ENCODE peak calls at places on chromosomes 16 and 17, in seven cellular contexts. One of them, this sample, is unnamed.

GRCh38 chr16:55323637-55324490 is at the start of gene IRX6:
- DNase-seq in CD4-positive, alpha-beta T cell: no peak
- DNase-seq in omental fat pad: no peak
- DNase-seq in choroid plexus epithelial cell: no peak
- DNase-seq in mesothelial cell of epicardium: peak
- DNase-seq in WTC11: peak
- DNase-seq in mucosa of descending colon: no peak
- DNase-seq in this sample: no peak

GRCh38 chr17:74960739-74961342 is 11.7 kb downstream of the HID1 start:
- DNase-seq in mesothelial cell of epicardium: peak
- DNase-seq in CD4-positive, alpha-beta T cell: peak
- DNase-seq in choroid plexus epithelial cell: peak
- DNase-seq in omental fat pad: no peak
- DNase-seq in mucosa of descending colon: peak
- DNase-seq in WTC11: peak
- DNase-seq in this sample: no peak

GRCh38 chr16:17347624-17348023 is 123.1 kb downstream of the XYLT1 start:
- DNase-seq in omental fat pad: no peak
- DNase-seq in CD4-positive, alpha-beta T cell: no peak
- DNase-seq in mucosa of descending colon: peak
- DNase-seq in WTC11: no peak
- DNase-seq in choroid plexus epithelial cell: no peak
- DNase-seq in mesothelial cell of epicardium: no peak
- DNase-seq in this sample: no peak

GRCh38 chr16:85381738-85382592 is 231.2 kb upstream of the GSE1 start:
- DNase-seq in mucosa of descending colon: no peak
- DNase-seq in mesothelial cell of epicardium: no peak
- DNase-seq in WTC11: no peak
- DNase-seq in CD4-positive, alpha-beta T cell: no peak
- DNase-seq in choroid plexus epithelial cell: no peak
- DNase-seq in omental fat pad: no peak
- DNase-seq in this sample: no peak

GRCh38 chr17:57464191-57464864 is 208.0 kb downstream of the MSI2 start:
- DNase-seq in mucosa of descending colon: no peak
- DNase-seq in choroid plexus epithelial cell: no peak
- DNase-seq in mesothelial cell of epicardium: no peak
- DNase-seq in CD4-positive, alpha-beta T cell: no peak
- DNase-seq in omental fat pad: no peak
- DNase-seq in WTC11: no peak
- DNase-seq in this sample: no peak

GRCh38 chr16:68790130-68790761 is 53.1 kb upstream of the TANGO6 start:
- DNase-seq in mesothelial cell of epicardium: no peak
- DNase-seq in CD4-positive, alpha-beta T cell: no peak
- DNase-seq in omental fat pad: no peak
- DNase-seq in mucosa of descending colon: no peak
- DNase-seq in WTC11: peak
- DNase-seq in choroid plexus epithelial cell: peak
- DNase-seq in this sample: no peak

GRCh38 chr17:8585911-8586310 is 44.6 kb downstream of the MYH10 start:
- DNase-seq in mucosa of descending colon: no peak
- DNase-seq in choroid plexus epithelial cell: no peak
- DNase-seq in mesothelial cell of epicardium: no peak
- DNase-seq in WTC11: no peak
- DNase-seq in CD4-positive, alpha-beta T cell: no peak
- DNase-seq in omental fat pad: no peak
- DNase-seq in this sample: no peak

GRCh38 chr16:88315543-88316105 is 67.1 kb upstream of the ZNF469 start:
- DNase-seq in mucosa of descending colon: no peak
- DNase-seq in CD4-positive, alpha-beta T cell: no peak
- DNase-seq in omental fat pad: no peak
- DNase-seq in choroid plexus epithelial cell: peak
- DNase-seq in WTC11: no peak
- DNase-seq in mesothelial cell of epicardium: no peak
- DNase-seq in this sample: no peak

GRCh38 chr17:50767030-50767429 is 288 bp downstream of the ANKRD40CL start:
- DNase-seq in omental fat pad: no peak
- DNase-seq in CD4-positive, alpha-beta T cell: no peak
- DNase-seq in mesothelial cell of epicardium: no peak
- DNase-seq in mucosa of descending colon: peak
- DNase-seq in WTC11: no peak
- DNase-seq in choroid plexus epithelial cell: no peak
- DNase-seq in this sample: no peak

GRCh38 chr17:32627233-32628008 is 140.6 kb downstream of the CDK5R1 start:
- DNase-seq in mucosa of descending colon: no peak
- DNase-seq in choroid plexus epithelial cell: peak
- DNase-seq in omental fat pad: no peak
- DNase-seq in mesothelial cell of epicardium: no peak
- DNase-seq in CD4-positive, alpha-beta T cell: no peak
- DNase-seq in WTC11: peak
- DNase-seq in this sample: no peak

GRCh38 chr16:8716592-8716991 is 42.2 kb downstream of the ABAT start:
- DNase-seq in mesothelial cell of epicardium: no peak
- DNase-seq in WTC11: no peak
- DNase-seq in choroid plexus epithelial cell: no peak
- DNase-seq in omental fat pad: no peak
- DNase-seq in mucosa of descending colon: no peak
- DNase-seq in CD4-positive, alpha-beta T cell: no peak
- DNase-seq in this sample: no peak

GRCh38 chr17:11330871-11331270 is 89.9 kb downstream of the SHISA6 start:
- DNase-seq in omental fat pad: no peak
- DNase-seq in choroid plexus epithelial cell: peak
- DNase-seq in WTC11: peak
- DNase-seq in mesothelial cell of epicardium: peak
- DNase-seq in mucosa of descending colon: no peak
- DNase-seq in CD4-positive, alpha-beta T cell: no peak
- DNase-seq in this sample: no peak

GRCh38 chr17:31216053-31216751 is 80.8 kb downstream of the OMG start:
- DNase-seq in choroid plexus epithelial cell: peak
- DNase-seq in CD4-positive, alpha-beta T cell: no peak
- DNase-seq in mucosa of descending colon: no peak
- DNase-seq in WTC11: no peak
- DNase-seq in mesothelial cell of epicardium: no peak
- DNase-seq in omental fat pad: no peak
- DNase-seq in this sample: no peak

GRCh38 chr16:19021747-19022146 is 38.0 kb downstream of the TMC7 start:
- DNase-seq in mucosa of descending colon: no peak
- DNase-seq in mesothelial cell of epicardium: no peak
- DNase-seq in CD4-positive, alpha-beta T cell: no peak
- DNase-seq in choroid plexus epithelial cell: no peak
- DNase-seq in omental fat pad: no peak
- DNase-seq in WTC11: no peak
- DNase-seq in this sample: no peak

GRCh38 chr17:19386974-19387920 is at the start of gene MFAP4:
- DNase-seq in CD4-positive, alpha-beta T cell: no peak
- DNase-seq in WTC11: peak
- DNase-seq in mesothelial cell of epicardium: peak
- DNase-seq in mucosa of descending colon: peak
- DNase-seq in omental fat pad: peak
- DNase-seq in choroid plexus epithelial cell: peak
- DNase-seq in this sample: no peak

GRCh38 chr17:36149296-36149820 is 27.1 kb downstream of the TBC1D3B start:
- DNase-seq in omental fat pad: no peak
- DNase-seq in WTC11: no peak
- DNase-seq in mucosa of descending colon: no peak
- DNase-seq in mesothelial cell of epicardium: no peak
- DNase-seq in CD4-positive, alpha-beta T cell: no peak
- DNase-seq in choroid plexus epithelial cell: peak
- DNase-seq in this sample: no peak

GRCh38 chr17:30433514-30433913 is 43.7 kb upstream of the GOSR1 start:
- DNase-seq in mucosa of descending colon: no peak
- DNase-seq in choroid plexus epithelial cell: peak
- DNase-seq in WTC11: no peak
- DNase-seq in CD4-positive, alpha-beta T cell: no peak
- DNase-seq in omental fat pad: no peak
- DNase-seq in mesothelial cell of epicardium: no peak
- DNase-seq in this sample: no peak

GRCh38 chr17:63947711-63948330 is 15.7 kb upstream of the CD79B start:
- DNase-seq in mucosa of descending colon: no peak
- DNase-seq in CD4-positive, alpha-beta T cell: no peak
- DNase-seq in WTC11: no peak
- DNase-seq in choroid plexus epithelial cell: no peak
- DNase-seq in mesothelial cell of epicardium: no peak
- DNase-seq in omental fat pad: no peak
- DNase-seq in this sample: no peak

GRCh38 chr17:63950940-63951907 is 19.1 kb upstream of the CD79B start:
- DNase-seq in choroid plexus epithelial cell: no peak
- DNase-seq in mesothelial cell of epicardium: peak
- DNase-seq in CD4-positive, alpha-beta T cell: peak
- DNase-seq in omental fat pad: no peak
- DNase-seq in mucosa of descending colon: peak
- DNase-seq in WTC11: peak
- DNase-seq in this sample: no peak

GRCh38 chr17:63946440-63947363 is 14.6 kb upstream of the CD79B start:
- DNase-seq in omental fat pad: no peak
- DNase-seq in WTC11: peak
- DNase-seq in mucosa of descending colon: peak
- DNase-seq in mesothelial cell of epicardium: peak
- DNase-seq in CD4-positive, alpha-beta T cell: peak
- DNase-seq in choroid plexus epithelial cell: peak
- DNase-seq in this sample: peak

GRCh38 chr17:63948521-63948920 is 16.4 kb upstream of the CD79B start:
- DNase-seq in choroid plexus epithelial cell: no peak
- DNase-seq in mucosa of descending colon: no peak
- DNase-seq in WTC11: no peak
- DNase-seq in mesothelial cell of epicardium: no peak
- DNase-seq in omental fat pad: no peak
- DNase-seq in CD4-positive, alpha-beta T cell: no peak
- DNase-seq in this sample: no peak

DNA sequence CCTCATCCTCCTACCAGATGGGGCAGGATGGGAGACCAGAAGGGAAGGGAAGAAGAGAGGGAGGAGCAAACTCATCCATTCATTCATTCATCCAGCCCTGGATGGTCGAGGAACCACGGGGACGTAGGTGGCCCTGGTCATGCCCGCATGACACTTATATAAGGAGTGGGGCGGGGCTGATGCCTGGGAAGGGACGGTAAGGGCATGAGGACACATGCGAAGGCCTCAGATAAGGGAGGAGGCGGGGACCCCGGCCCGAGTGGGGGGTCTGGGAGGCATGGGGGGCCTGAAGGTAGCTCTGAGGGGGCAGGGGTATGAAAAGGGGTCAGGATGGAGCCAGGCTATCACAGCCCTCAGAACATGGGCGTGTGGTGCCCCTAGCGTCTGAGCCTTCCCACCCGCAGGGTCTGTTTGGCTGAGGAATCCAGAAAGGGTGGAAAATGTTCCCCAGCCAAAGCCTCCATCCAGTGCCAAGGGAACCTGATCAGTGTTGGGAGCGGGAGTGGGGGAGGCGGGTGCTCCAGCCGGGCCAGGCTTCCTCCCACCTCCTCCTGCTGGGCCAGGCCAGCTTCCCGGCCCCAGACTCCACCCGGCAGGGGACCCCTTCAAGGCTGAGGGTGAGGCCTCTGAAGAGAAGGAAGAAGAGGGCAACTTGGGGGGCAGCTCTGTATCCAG is 17.6 kb upstream of the CD79B start:
- DNase-seq in choroid plexus epithelial cell: no peak
- DNase-seq in CD4-positive, alpha-beta T cell: no peak
- DNase-seq in WTC11: no peak
- DNase-seq in mesothelial cell of epicardium: no peak
- DNase-seq in omental fat pad: no peak
- DNase-seq in mucosa of descending colon: no peak
- DNase-seq in this sample: no peak
- TF ChIP-seq CTCF in choroid plexus epithelial cell: no peak
- TF ChIP-seq CTCF in CD4-positive, alpha-beta T cell: no peak
- TF ChIP-seq CTCF in WTC11: no peak
- TF ChIP-seq CTCF in mesothelial cell of epicardium: no peak
- TF ChIP-seq CTCF in omental fat pad: no peak
- TF ChIP-seq CTCF in mucosa of descending colon: no peak
- TF ChIP-seq CTCF in this sample: no peak

DNA sequence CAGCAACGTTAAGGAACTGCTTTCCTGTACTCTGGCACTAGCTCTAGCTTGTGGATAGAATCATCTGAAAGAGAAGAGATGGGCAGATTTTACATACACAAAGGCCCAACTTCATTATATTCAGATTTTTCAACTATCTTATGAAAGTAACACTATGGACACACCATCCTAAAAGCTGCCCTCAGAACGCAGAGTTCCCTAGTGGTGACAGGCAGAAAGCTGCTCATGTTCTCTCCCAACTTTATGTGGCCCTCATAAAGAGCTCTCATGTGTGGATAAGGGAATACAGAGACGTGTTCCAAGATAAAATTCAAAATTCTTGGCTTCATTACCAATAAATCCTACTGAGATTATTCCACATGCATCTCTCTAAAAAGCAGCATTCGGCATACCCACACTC is 1.5 kb downstream of the CFAP20 start:
- DNase-seq in mucosa of descending colon: no peak
- DNase-seq in omental fat pad: no peak
- DNase-seq in WTC11: no peak
- DNase-seq in choroid plexus epithelial cell: no peak
- DNase-seq in CD4-positive, alpha-beta T cell: no peak
- DNase-seq in mesothelial cell of epicardium: no peak
- DNase-seq in this sample: no peak
- TF ChIP-seq CTCF in mucosa of descending colon: no peak
- TF ChIP-seq CTCF in omental fat pad: no peak
- TF ChIP-seq CTCF in WTC11: no peak
- TF ChIP-seq CTCF in choroid plexus epithelial cell: peak
- TF ChIP-seq CTCF in CD4-positive, alpha-beta T cell: no peak
- TF ChIP-seq CTCF in mesothelial cell of epicardium: no peak
- TF ChIP-seq CTCF in this sample: no peak

GRCh38 chr17:38577244-38577643 is 28.5 kb downstream of the SRCIN1 start:
- DNase-seq in mucosa of descending colon: no peak
- DNase-seq in choroid plexus epithelial cell: no peak
- DNase-seq in CD4-positive, alpha-beta T cell: no peak
- DNase-seq in omental fat pad: no peak
- DNase-seq in mesothelial cell of epicardium: no peak
- DNase-seq in WTC11: no peak
- DNase-seq in this sample: no peak
- TF ChIP-seq CTCF in mucosa of descending colon: no peak
- TF ChIP-seq CTCF in choroid plexus epithelial cell: no peak
- TF ChIP-seq CTCF in CD4-positive, alpha-beta T cell: no peak
- TF ChIP-seq CTCF in omental fat pad: no peak
- TF ChIP-seq CTCF in mesothelial cell of epicardium: no peak
- TF ChIP-seq CTCF in WTC11: no peak
- TF ChIP-seq CTCF in this sample: no peak

DNA sequence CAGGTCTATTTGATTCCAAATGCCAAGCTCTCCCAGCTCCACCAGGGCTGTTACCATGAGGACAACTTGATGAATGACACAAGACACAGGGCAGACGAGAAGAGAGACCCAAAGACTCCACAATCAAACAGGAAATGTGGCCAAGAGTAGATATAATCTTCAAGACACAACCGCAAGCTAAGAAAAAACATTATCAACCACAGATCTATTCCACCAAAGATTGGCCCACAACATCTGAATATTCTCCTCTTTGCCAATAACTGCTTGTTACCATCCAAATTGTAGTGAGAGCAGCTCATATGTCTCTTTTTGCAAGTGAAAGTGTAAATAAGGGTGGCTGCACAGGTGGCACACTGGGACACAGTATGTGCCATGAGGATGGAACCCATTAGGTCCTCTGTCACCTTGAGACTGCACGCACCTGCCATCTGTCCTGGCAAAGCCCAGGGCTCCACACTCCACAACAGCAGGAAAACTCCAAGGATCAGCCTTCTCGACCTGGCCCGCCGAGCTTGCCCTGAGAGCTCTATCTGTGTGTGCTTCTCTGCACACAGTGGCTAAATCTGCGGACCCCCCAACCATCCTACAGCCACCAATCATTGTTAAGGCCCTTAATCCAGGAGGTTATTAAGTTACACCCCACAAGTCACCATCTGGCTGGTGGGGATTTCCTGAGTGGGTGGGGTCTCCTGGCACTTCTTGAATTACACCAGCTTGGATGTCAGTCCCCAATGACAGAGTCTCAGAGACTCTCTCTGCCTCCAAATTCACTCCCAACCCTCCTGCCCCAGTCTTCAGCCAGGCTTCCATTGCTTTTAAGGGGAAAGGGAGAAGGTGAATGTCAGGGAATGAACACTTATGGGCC is 50.5 kb downstream of the DYNLRB2 start:
- DNase-seq in omental fat pad: no peak
- DNase-seq in mesothelial cell of epicardium: no peak
- DNase-seq in CD4-positive, alpha-beta T cell: no peak
- DNase-seq in mucosa of descending colon: no peak
- DNase-seq in choroid plexus epithelial cell: no peak
- DNase-seq in WTC11: no peak
- DNase-seq in this sample: no peak
- TF ChIP-seq CTCF in omental fat pad: no peak
- TF ChIP-seq CTCF in mesothelial cell of epicardium: no peak
- TF ChIP-seq CTCF in CD4-positive, alpha-beta T cell: no peak
- TF ChIP-seq CTCF in mucosa of descending colon: no peak
- TF ChIP-seq CTCF in choroid plexus epithelial cell: no peak
- TF ChIP-seq CTCF in WTC11: no peak
- TF ChIP-seq CTCF in this sample: no peak